ENCODE peak calls at places on chromosome 18, in seven cellular contexts. One of them, this sample, is unnamed.

GRCh38 chr18:62522510-62523254 is at the start of gene ZCCHC2:
- DNase-seq in AG09309: peak
- DNase-seq in IMR-90: peak
- DNase-seq in GM12878: peak
- DNase-seq in coronary artery: peak
- DNase-seq in mesendoderm: peak
- DNase-seq in stomach: peak
- DNase-seq in this sample: peak

GRCh38 chr18:79672490-79673276 is 6.9 kb upstream of the CTDP1 start:
- DNase-seq in AG09309: no peak
- DNase-seq in IMR-90: peak
- DNase-seq in GM12878: no peak
- DNase-seq in coronary artery: no peak
- DNase-seq in mesendoderm: no peak
- DNase-seq in stomach: no peak
- DNase-seq in this sample: no peak

GRCh38 chr18:58983260-58983659 is 118.6 kb downstream of the ZNF532 start:
- DNase-seq in AG09309: no peak
- DNase-seq in IMR-90: no peak
- DNase-seq in GM12878: no peak
- DNase-seq in coronary artery: no peak
- DNase-seq in mesendoderm: peak
- DNase-seq in stomach: no peak
- DNase-seq in this sample: no peak

GRCh38 chr18:74493689-74494088 is 2.5 kb upstream of the CNDP2 start:
- DNase-seq in AG09309: no peak
- DNase-seq in IMR-90: peak
- DNase-seq in GM12878: no peak
- DNase-seq in coronary artery: no peak
- DNase-seq in mesendoderm: peak
- DNase-seq in stomach: peak
- DNase-seq in this sample: peak

GRCh38 chr18:13425357-13426095 is 207.0 kb downstream of the LDLRAD4 start:
- DNase-seq in AG09309: no peak
- DNase-seq in IMR-90: no peak
- DNase-seq in GM12878: no peak
- DNase-seq in coronary artery: no peak
- DNase-seq in mesendoderm: peak
- DNase-seq in stomach: no peak
- DNase-seq in this sample: no peak

GRCh38 chr18:24414349-24415003 is 12.0 kb upstream of the IMPACT start:
- DNase-seq in AG09309: no peak
- DNase-seq in IMR-90: no peak
- DNase-seq in GM12878: no peak
- DNase-seq in coronary artery: no peak
- DNase-seq in mesendoderm: no peak
- DNase-seq in stomach: no peak
- DNase-seq in this sample: no peak

GRCh38 chr18:8998481-8999217 is 103.8 kb upstream of the NDUFV2 start:
- DNase-seq in AG09309: no peak
- DNase-seq in IMR-90: peak
- DNase-seq in GM12878: no peak
- DNase-seq in coronary artery: no peak
- DNase-seq in mesendoderm: no peak
- DNase-seq in stomach: no peak
- DNase-seq in this sample: peak

GRCh38 chr18:63161728-63162195 is 157.8 kb downstream of the BCL2 start:
- DNase-seq in AG09309: peak
- DNase-seq in IMR-90: peak
- DNase-seq in GM12878: peak
- DNase-seq in coronary artery: peak
- DNase-seq in mesendoderm: no peak
- DNase-seq in stomach: peak
- DNase-seq in this sample: peak

GRCh38 chr18:46413684-46414083 is 243.3 kb downstream of the LOXHD1 start:
- DNase-seq in AG09309: no peak
- DNase-seq in IMR-90: peak
- DNase-seq in GM12878: no peak
- DNase-seq in coronary artery: no peak
- DNase-seq in mesendoderm: no peak
- DNase-seq in stomach: no peak
- DNase-seq in this sample: no peak

GRCh38 chr18:12574494-12575185 is 83.3 kb downstream of the SPIRE1 start:
- DNase-seq in AG09309: no peak
- DNase-seq in IMR-90: peak
- DNase-seq in GM12878: no peak
- DNase-seq in coronary artery: no peak
- DNase-seq in mesendoderm: no peak
- DNase-seq in stomach: no peak
- DNase-seq in this sample: no peak

GRCh38 chr18:54880706-54881105 is 52.4 kb downstream of the RAB27B start:
- DNase-seq in AG09309: no peak
- DNase-seq in IMR-90: peak
- DNase-seq in GM12878: no peak
- DNase-seq in coronary artery: no peak
- DNase-seq in mesendoderm: peak
- DNase-seq in stomach: no peak
- DNase-seq in this sample: peak

GRCh38 chr18:21742323-21742687 is 1.7 kb downstream of the MIB1 start:
- DNase-seq in AG09309: no peak
- DNase-seq in IMR-90: peak
- DNase-seq in GM12878: no peak
- DNase-seq in coronary artery: no peak
- DNase-seq in mesendoderm: peak
- DNase-seq in stomach: no peak
- DNase-seq in this sample: peak

GRCh38 chr18:51447351-51447896 is 249.9 kb upstream of the MEX3C start:
- DNase-seq in AG09309: no peak
- DNase-seq in IMR-90: no peak
- DNase-seq in GM12878: no peak
- DNase-seq in coronary artery: no peak
- DNase-seq in mesendoderm: peak
- DNase-seq in stomach: no peak
- DNase-seq in this sample: no peak

GRCh38 chr18:33612632-33613031 is 34.6 kb downstream of the ASXL3 start:
- DNase-seq in AG09309: no peak
- DNase-seq in IMR-90: no peak
- DNase-seq in GM12878: no peak
- DNase-seq in coronary artery: no peak
- DNase-seq in mesendoderm: no peak
- DNase-seq in stomach: no peak
- DNase-seq in this sample: no peak

GRCh38 chr18:9474103-9474982 is 970 bp upstream of the RALBP1 start:
- DNase-seq in AG09309: peak
- DNase-seq in IMR-90: peak
- DNase-seq in GM12878: no peak
- DNase-seq in coronary artery: peak
- DNase-seq in mesendoderm: peak
- DNase-seq in stomach: no peak
- DNase-seq in this sample: peak

GRCh38 chr18:9737814-9738160 is 29.7 kb downstream of the RAB31 start:
- DNase-seq in AG09309: no peak
- DNase-seq in IMR-90: no peak
- DNase-seq in GM12878: no peak
- DNase-seq in coronary artery: peak
- DNase-seq in mesendoderm: no peak
- DNase-seq in stomach: no peak
- DNase-seq in this sample: no peak

GRCh38 chr18:32156855-32157254 is 33.0 kb upstream of the MEP1B start:
- DNase-seq in AG09309: no peak
- DNase-seq in IMR-90: no peak
- DNase-seq in GM12878: no peak
- DNase-seq in coronary artery: no peak
- DNase-seq in mesendoderm: no peak
- DNase-seq in stomach: no peak
- DNase-seq in this sample: no peak

DNA sequence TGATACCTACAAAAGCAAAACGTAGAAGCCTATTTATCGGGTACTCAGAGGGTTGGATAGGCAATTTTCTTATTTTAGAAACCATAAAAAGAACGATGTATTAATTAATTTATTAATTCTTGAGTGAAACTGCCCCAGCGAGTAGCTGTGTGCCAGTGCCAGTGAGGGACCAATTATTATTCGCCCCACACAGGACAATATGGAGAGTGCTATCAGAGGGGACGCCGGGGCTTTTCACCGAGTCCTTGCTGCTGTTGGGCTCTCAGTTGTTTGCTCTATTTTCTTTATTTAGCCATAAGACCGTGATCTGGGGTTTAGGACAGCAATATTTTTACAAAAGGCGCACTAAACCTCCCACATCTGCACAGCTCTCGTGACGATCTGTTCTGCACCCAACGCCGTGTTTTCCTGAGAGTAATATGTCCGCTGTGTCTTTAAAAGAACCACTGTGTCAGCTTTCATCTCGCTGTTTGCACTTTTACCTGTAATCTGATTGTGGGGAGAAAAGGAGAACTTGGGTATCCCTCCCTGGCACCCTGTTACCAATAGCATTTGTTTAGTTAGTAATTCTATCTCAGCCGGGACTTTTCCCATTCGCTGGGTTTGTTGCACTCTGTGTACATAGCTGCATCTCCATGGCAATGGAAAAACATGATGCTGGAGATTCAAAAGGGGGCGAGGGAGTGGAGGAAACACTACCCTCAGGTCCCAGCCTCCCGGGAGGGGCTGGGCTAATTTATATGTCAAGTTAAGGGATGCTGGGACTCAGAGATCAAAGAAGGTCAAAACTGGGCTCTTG is 30.1 kb upstream of the ZNF516 start:
- DNase-seq in AG09309: no peak
- DNase-seq in IMR-90: peak
- DNase-seq in GM12878: no peak
- DNase-seq in coronary artery: no peak
- DNase-seq in mesendoderm: peak
- DNase-seq in stomach: no peak
- DNase-seq in this sample: peak
- H3K4me3 ChIP-seq in AG09309: peak
- H3K4me3 ChIP-seq in IMR-90: peak
- H3K4me3 ChIP-seq in GM12878: no peak
- H3K4me3 ChIP-seq in coronary artery: peak
- H3K4me3 ChIP-seq in mesendoderm: peak
- H3K4me3 ChIP-seq in stomach: peak
- H3K4me3 ChIP-seq in this sample: peak

DNA sequence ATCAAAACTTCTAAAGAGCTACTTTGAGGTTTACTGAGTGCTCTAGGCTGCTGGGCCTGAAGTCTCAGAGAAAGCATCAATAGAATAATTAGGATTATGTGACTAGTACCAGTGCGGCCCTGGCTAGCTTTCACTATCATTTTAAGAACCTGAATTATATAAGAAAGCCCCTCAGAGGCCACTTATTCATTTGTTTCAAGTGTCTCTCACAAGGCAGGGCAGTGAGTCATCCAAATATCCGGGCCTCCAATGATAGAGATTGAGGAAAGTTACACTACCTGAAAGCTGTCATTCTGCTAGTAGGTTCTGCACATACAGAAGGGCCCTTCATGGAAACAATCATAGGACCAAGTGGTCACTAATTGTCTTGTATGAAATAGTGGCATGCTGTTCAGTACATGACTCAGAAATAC is 193.1 kb downstream of the L3MBTL4 start:
- DNase-seq in AG09309: no peak
- DNase-seq in IMR-90: no peak
- DNase-seq in GM12878: no peak
- DNase-seq in coronary artery: no peak
- DNase-seq in mesendoderm: no peak
- DNase-seq in stomach: no peak
- DNase-seq in this sample: no peak
- H3K4me3 ChIP-seq in AG09309: no peak
- H3K4me3 ChIP-seq in IMR-90: no peak
- H3K4me3 ChIP-seq in GM12878: no peak
- H3K4me3 ChIP-seq in coronary artery: no peak
- H3K4me3 ChIP-seq in mesendoderm: no peak
- H3K4me3 ChIP-seq in stomach: no peak
- H3K4me3 ChIP-seq in this sample: no peak

GRCh38 chr18:42773870-42774269 is 341.6 kb downstream of the RIT2 start:
- DNase-seq in AG09309: no peak
- DNase-seq in IMR-90: no peak
- DNase-seq in GM12878: no peak
- DNase-seq in coronary artery: no peak
- DNase-seq in mesendoderm: peak
- DNase-seq in stomach: no peak
- DNase-seq in this sample: no peak
- H3K4me3 ChIP-seq in AG09309: no peak
- H3K4me3 ChIP-seq in IMR-90: no peak
- H3K4me3 ChIP-seq in GM12878: no peak
- H3K4me3 ChIP-seq in coronary artery: no peak
- H3K4me3 ChIP-seq in mesendoderm: no peak
- H3K4me3 ChIP-seq in stomach: no peak
- H3K4me3 ChIP-seq in this sample: no peak

DNA sequence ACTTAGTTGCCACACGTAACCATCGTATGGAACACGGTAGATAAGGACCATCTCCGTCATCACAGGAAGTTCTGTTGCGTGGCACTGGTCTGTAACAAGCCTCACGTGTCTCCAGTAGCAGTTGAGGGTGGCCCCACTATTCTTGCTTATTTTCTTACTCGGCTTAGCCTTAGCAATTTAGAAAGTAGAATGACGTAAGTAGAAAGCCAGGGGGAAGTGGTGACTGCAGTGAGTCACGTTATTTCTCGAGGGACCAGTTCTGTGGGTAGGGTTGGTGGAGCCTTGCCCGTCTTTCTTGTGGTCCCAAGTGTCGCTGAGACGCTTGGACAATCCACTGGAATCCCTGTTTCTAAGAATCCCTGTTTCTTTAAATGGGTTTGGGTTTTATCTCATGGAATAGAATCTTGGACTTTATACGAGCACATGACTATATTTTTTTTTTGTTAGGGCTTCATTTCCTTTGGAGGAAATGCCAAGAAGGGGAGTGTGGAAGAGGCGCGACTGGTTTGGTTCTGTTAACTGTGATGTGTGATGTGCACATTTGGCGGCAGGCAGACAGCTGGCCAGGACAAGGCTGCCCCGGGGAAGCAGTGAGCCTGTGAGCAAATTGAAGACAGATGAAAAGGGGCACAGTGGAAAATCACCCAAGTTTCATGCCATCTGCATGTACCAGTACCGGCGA is 96.2 kb downstream of the CABLES1 start:
- DNase-seq in AG09309: peak
- DNase-seq in IMR-90: peak
- DNase-seq in GM12878: peak
- DNase-seq in coronary artery: peak
- DNase-seq in mesendoderm: no peak
- DNase-seq in stomach: peak
- DNase-seq in this sample: peak
- H3K4me3 ChIP-seq in AG09309: no peak
- H3K4me3 ChIP-seq in IMR-90: no peak
- H3K4me3 ChIP-seq in GM12878: no peak
- H3K4me3 ChIP-seq in coronary artery: peak
- H3K4me3 ChIP-seq in mesendoderm: no peak
- H3K4me3 ChIP-seq in stomach: no peak
- H3K4me3 ChIP-seq in this sample: no peak